ENCODE peak calls at places on chromosome 14, in five cellular contexts. R is ascending aorta; L is transverse colon; O is astrocyte; G is CD8-positive, alpha-beta memory T cell. U is an unnamed sample.

GRCh38 chr14:63163306-63163705 is 40.9 kb upstream of the RHOJ start:
- DNase-seq in R (no peak), L (no peak), O (no peak), G (no peak), U (no peak)

GRCh38 chr14:100004392-100004791 is 60.8 kb upstream of the EVL start:
- DNase-seq in R (no peak), L (no peak), G (no peak), O (no peak), U (no peak)

GRCh38 chr14:92362781-92363235 is 39.8 kb downstream of the SLC24A4 start:
- DNase-seq in O (peak; percentile 27), G (no peak), R (peak; percentile 41), L (peak; percentile 18), U (no peak)

GRCh38 chr14:60212503-60213371 is 36.3 kb upstream of the PPM1A start:
- DNase-seq in G (no peak), R (no peak), L (no peak), O (no peak), U (no peak)

GRCh38 chr14:88706425-88706824 is 86.3 kb downstream of the EML5 start:
- DNase-seq in R (no peak), O (peak; percentile 42), G (no peak), L (no peak), U (no peak)

GRCh38 chr14:25308244-25308643 is 258.3 kb upstream of the STXBP6 start:
- DNase-seq in G (no peak), O (no peak), R (no peak), L (peak; percentile 39), U (no peak)

GRCh38 chr14:36438883-36439282 is 81.1 kb downstream of the NKX2-1 start:
- DNase-seq in O (no peak), G (no peak), L (no peak), R (no peak), U (no peak)

GRCh38 chr14:50106178-50106577 is 10.2 kb downstream of the VCPKMT start:
- DNase-seq in R (no peak), G (no peak), O (no peak), L (no peak), U (no peak)

GRCh38 chr14:50717826-50718225 is 49.7 kb upstream of the SAV1 start:
- DNase-seq in O (no peak), L (no peak), G (no peak), R (no peak), U (no peak)

GRCh38 chr14:63045612-63046320 is 508 bp upstream of the KCNH5 start:
- DNase-seq in L (no peak), O (peak; percentile 39), R (no peak), G (no peak), U (no peak)

GRCh38 chr14:98692832-98693231 is 579.2 kb downstream of the BCL11B start:
- DNase-seq in R (no peak), G (no peak), O (no peak), L (no peak), U (no peak)

GRCh38 chr14:89143595-89143994 is 273.4 kb downstream of the FOXN3 start:
- DNase-seq in G (no peak), L (no peak), R (no peak), O (no peak), U (no peak)

GRCh38 chr14:91290986-91291385 is 46.5 kb upstream of the GPR68 start:
- DNase-seq in R (no peak), G (no peak), O (no peak), L (no peak), U (no peak)

GRCh38 chr14:62645649-62646048 is 399.6 kb downstream of the KCNH5 start:
- DNase-seq in R (no peak), O (peak; percentile 79), G (no peak), L (no peak), U (no peak)

GRCh38 chr14:68968051-68968450 is 11.1 kb downstream of the ACTN1 start:
- DNase-seq in O (no peak), G (peak; percentile 72), L (no peak), R (no peak), U (no peak)

GRCh38 chr14:57987051-57987450 is 121.2 kb upstream of the SLC35F4 start:
- DNase-seq in O (no peak), G (no peak), L (no peak), R (no peak), U (no peak)

GRCh38 chr14:91261986-91262549 is 17.6 kb upstream of the GPR68 start:
- DNase-seq in G (no peak), R (no peak), L (no peak), O (no peak), U (no peak)

GRCh38 chr14:100222219-100223093 is 16.5 kb upstream of the YY1 start:
- DNase-seq in R (no peak), O (no peak), L (no peak), G (no peak), U (no peak)

DNA sequence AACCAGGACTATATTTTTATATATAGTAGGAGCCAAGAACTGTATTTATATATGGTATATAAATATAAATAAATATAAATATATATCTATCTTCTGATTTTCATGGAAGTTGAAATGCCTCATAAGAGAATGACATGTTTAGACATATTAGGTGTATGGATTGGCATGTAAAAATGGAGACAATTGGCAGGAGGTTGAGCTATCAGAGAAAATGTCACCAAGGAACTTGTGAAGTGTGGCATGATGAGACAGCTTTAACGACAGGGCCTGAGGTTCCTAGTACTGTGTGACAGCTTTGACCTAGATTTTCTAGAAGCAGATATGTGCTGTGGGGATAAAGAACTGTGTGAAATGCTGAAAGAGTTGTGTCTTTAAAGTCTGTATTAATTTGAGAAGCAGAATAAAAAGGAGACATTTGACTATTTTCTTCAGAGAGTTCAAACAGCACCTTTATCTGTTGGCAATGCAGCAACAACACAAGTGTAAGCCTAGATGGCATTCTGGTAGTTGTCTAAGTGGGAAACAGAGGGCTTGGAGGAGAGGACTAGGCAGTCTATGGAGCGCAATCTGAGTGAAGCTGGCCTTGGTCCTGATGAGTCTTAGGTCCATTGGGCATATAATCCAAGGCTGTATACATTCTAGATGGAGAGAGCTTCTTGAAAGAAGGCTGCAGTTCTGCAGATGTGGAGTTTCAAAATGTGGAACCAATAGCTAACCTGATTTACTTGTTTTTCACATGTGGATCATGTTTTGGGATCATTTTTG is 47.7 kb upstream of the MDGA2 start:
- DNase-seq in O (no peak), L (no peak), G (no peak), R (no peak), U (no peak)
- H3K4me3 ChIP-seq in O (no peak overlapping the region), L (no peak overlapping the region), G (no peak overlapping the region), R (no peak overlapping the region), U (no peak overlapping the region)

GRCh38 chr14:78673845-78674244 is 503.7 kb downstream of the NRXN3 start:
- DNase-seq in G (no peak), R (no peak), L (no peak), O (no peak), U (no peak)

DNA sequence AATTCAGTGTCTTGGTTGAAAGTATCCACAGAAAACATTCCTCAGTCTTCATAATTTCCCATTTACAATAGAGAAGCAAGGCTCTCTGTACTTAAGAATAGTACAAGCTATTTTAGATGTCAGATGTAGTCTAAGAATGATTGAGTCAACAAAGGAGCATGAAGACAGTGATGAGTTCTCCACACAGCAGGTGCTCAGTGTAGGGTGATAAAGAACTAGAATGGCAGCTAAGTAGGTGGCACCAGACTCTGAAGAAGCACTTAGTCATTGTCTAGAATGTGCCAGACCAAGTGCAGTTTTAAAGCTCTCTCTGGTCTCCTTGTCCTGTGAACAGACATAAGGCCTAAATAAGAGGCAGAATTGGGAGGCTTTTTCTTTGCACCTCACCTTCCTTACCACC is 504.6 kb downstream of the NRXN3 start:
- DNase-seq in G (no peak), O (no peak), L (no peak), R (no peak), U (no peak)
- H3K4me3 ChIP-seq in G (no peak overlapping the region), O (no peak overlapping the region), L (no peak overlapping the region), R (no peak overlapping the region), U (no peak overlapping the region)

DNA sequence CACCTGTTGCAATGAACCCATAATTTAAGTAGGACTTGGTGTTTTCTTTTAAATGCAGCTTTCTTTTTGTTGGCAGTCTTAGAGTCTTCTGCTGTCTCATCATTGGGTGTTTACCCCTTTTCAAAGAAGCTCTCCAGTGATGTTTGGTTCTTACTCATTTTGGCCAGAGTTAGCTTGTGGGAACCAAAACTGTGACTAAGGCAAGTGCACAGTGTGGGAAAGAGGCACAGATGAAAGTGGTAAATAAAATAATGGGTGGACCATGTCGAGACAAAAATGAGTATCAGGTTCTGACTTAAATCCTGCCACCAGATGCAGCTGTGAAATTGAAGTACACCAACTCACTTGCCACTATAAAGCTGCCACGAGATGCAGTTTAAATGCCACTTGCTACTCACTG is 615.4 kb upstream of the MIS18BP1 start:
- DNase-seq in L (no peak), G (no peak), O (no peak), R (no peak), U (no peak)
- H3K4me3 ChIP-seq in L (no peak overlapping the region), G (no peak overlapping the region), O (no peak overlapping the region), R (no peak overlapping the region), U (no peak overlapping the region)

GRCh38 chr14:104204660-104205149 is 66.3 kb downstream of the KIF26A start:
- DNase-seq in O (no peak), G (no peak), L (no peak), R (no peak), U (no peak)
- H3K4me3 ChIP-seq in O (no peak overlapping the region), G (no peak overlapping the region), L (no peak overlapping the region), R (no peak overlapping the region), U (no peak overlapping the region)

DNA sequence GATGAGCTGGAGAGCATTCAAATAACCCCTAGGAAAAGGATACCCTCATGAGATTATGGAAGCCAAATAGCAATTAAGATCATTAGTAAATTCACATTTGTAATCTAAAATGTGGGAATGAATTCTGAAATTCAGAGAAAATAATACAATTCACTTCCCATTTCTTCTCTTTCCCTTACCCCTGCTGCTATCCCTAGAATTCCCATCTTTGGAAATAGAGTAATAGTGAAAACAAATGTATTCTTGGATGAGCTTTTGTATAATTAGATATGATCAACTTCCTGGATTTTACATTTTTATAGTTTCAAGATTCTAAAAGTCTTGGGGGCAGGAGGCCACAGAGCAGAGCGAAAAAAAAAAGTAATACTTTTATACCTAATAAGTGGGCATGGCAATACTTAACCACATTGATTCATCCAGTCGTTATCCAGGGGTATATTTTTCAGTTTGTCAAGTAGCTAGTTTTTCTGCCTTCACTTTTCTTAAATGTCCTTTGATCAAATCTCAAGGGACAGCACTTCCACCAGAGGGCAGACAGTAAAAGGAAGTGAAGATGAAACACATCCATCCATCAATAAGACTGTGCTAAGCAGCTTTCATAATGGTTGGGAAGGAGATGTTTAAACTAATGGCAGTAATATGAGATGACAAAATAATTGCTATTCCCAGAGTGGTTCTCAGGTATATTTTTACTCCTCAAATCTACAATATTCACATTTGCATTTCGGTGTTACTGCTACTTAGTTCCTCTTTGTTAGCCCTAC is 401.3 kb downstream of the DIO2 start:
- DNase-seq in G (no peak), L (peak; percentile 11), R (no peak), O (no peak), U (no peak)
- H3K4me3 ChIP-seq in G (no peak overlapping the region), L (no peak overlapping the region), R (no peak overlapping the region), O (no peak overlapping the region), U (no peak overlapping the region)

DNA sequence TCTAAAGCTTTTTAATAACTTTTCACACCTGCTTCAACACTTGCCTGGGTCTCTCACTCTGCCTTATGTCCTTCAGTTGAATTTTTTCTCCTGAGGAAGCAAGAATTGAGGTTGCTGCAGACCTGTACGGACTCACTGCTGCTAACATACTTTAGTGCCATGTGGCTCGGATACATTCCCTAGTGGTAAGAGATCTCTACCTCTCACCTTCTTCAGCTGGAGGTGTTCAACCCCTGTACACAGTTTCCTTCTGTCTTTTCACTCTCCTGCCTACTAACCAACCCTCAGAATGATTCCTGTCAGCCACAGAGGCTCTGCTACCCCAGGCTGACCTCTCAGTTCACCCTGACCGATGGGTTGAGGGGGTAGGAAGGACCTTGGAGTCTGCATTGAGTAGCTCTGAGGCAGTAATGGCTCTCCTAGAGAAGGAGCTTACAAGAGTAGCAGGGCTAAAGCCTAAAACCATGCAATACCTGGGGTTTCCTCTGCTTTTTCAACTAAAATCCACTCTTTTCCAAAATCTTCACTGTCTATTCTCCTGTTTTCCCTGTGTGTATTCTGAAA is 14.2 kb upstream of the DHRS2 start:
- DNase-seq in R (no peak), O (no peak), G (no peak), L (no peak), U (no peak)
- H3K4me3 ChIP-seq in R (no peak overlapping the region), O (no peak overlapping the region), G (no peak overlapping the region), L (no peak overlapping the region), U (no peak overlapping the region)

U was measured in skeletal muscle cell.